ENCODE peak calls at places on chromosome 2, in four cellular contexts. One of them, this sample, is unnamed.
A peak's percentile ranks its signal among the peaks of the same experiment; 100 is the strongest.

GRCh38 chr2:137947714-137948336 is 16.4 kb upstream of the HNMT start:
- DNase-seq in breast epithelium: peak; percentile 66
- DNase-seq in fibroblast of the aortic adventitia: peak; percentile 86
- DNase-seq in AG04450: no peak
- DNase-seq in this sample: peak; percentile 54

GRCh38 chr2:23123686-23124085 is 261.3 kb upstream of the KLHL29 start:
- DNase-seq in fibroblast of the aortic adventitia: no peak
- DNase-seq in AG04450: no peak
- DNase-seq in breast epithelium: no peak
- DNase-seq in this sample: no peak

GRCh38 chr2:588041-588645 is 89.1 kb downstream of the TMEM18 start:
- DNase-seq in breast epithelium: no peak
- DNase-seq in AG04450: no peak
- DNase-seq in fibroblast of the aortic adventitia: no peak
- DNase-seq in this sample: no peak

GRCh38 chr2:1607236-1607920 is 136.9 kb downstream of the PXDN start:
- DNase-seq in breast epithelium: no peak
- DNase-seq in AG04450: no peak
- DNase-seq in fibroblast of the aortic adventitia: no peak
- DNase-seq in this sample: no peak

GRCh38 chr2:227877359-227878309 is 6.2 kb downstream of the DAW1 start:
- DNase-seq in breast epithelium: no peak
- DNase-seq in fibroblast of the aortic adventitia: peak; percentile 78
- DNase-seq in AG04450: no peak
- DNase-seq in this sample: no peak

GRCh38 chr2:135456835-135457234 is 74.2 kb downstream of the ZRANB3 start:
- DNase-seq in fibroblast of the aortic adventitia: no peak
- DNase-seq in AG04450: no peak
- DNase-seq in breast epithelium: no peak
- DNase-seq in this sample: no peak

GRCh38 chr2:201350879-201351278 is 6.3 kb downstream of the FLACC1 start:
- DNase-seq in fibroblast of the aortic adventitia: no peak
- DNase-seq in AG04450: no peak
- DNase-seq in breast epithelium: no peak
- DNase-seq in this sample: no peak

GRCh38 chr2:199977984-199978415 is 22.6 kb downstream of the MAIP1 start:
- DNase-seq in breast epithelium: no peak
- DNase-seq in AG04450: no peak
- DNase-seq in fibroblast of the aortic adventitia: peak; percentile 75
- DNase-seq in this sample: no peak

GRCh38 chr2:181058378-181059269 is 78.2 kb downstream of the UBE2E3 start:
- DNase-seq in AG04450: no peak
- DNase-seq in fibroblast of the aortic adventitia: peak; percentile 53
- DNase-seq in breast epithelium: no peak
- DNase-seq in this sample: no peak

GRCh38 chr2:33321236-33321731 is 155.2 kb upstream of the RASGRP3 start:
- DNase-seq in AG04450: peak; percentile 20
- DNase-seq in fibroblast of the aortic adventitia: peak; percentile 75
- DNase-seq in breast epithelium: no peak
- DNase-seq in this sample: no peak

GRCh38 chr2:45406626-45407025 is 204.4 kb downstream of the SRBD1 start:
- DNase-seq in AG04450: no peak
- DNase-seq in breast epithelium: no peak
- DNase-seq in fibroblast of the aortic adventitia: peak; percentile 47
- DNase-seq in this sample: no peak

GRCh38 chr2:38783586-38783985 is 5.6 kb downstream of the GEMIN6 start:
- DNase-seq in fibroblast of the aortic adventitia: no peak
- DNase-seq in breast epithelium: no peak
- DNase-seq in AG04450: no peak
- DNase-seq in this sample: no peak

GRCh38 chr2:215903208-215903607 is 110.1 kb downstream of the MREG start:
- DNase-seq in fibroblast of the aortic adventitia: no peak
- DNase-seq in breast epithelium: no peak
- DNase-seq in AG04450: no peak
- DNase-seq in this sample: no peak

GRCh38 chr2:20563833-20564232 is 87.1 kb downstream of the HS1BP3 start:
- DNase-seq in AG04450: no peak
- DNase-seq in breast epithelium: no peak
- DNase-seq in fibroblast of the aortic adventitia: peak; percentile 68
- DNase-seq in this sample: no peak

GRCh38 chr2:191026377-191026776 is 12.4 kb upstream of the STAT1 start:
- DNase-seq in AG04450: no peak
- DNase-seq in fibroblast of the aortic adventitia: no peak
- DNase-seq in breast epithelium: no peak
- DNase-seq in this sample: no peak

GRCh38 chr2:217987391-217987790 is 15.4 kb downstream of the TNS1 start:
- DNase-seq in breast epithelium: peak; percentile 24
- DNase-seq in AG04450: no peak
- DNase-seq in fibroblast of the aortic adventitia: no peak
- DNase-seq in this sample: no peak

GRCh38 chr2:77018219-77018618 is 504.0 kb downstream of the LRRTM4 start:
- DNase-seq in fibroblast of the aortic adventitia: no peak
- DNase-seq in breast epithelium: no peak
- DNase-seq in AG04450: no peak
- DNase-seq in this sample: no peak

GRCh38 chr2:95166065-95166763 is 605 bp downstream of the ZNF2 start:
- DNase-seq in fibroblast of the aortic adventitia: no peak
- DNase-seq in AG04450: no peak
- DNase-seq in breast epithelium: no peak
- DNase-seq in this sample: no peak

GRCh38 chr2:71824436-71824835 is 323.2 kb downstream of the CYP26B1 start:
- DNase-seq in breast epithelium: no peak
- DNase-seq in fibroblast of the aortic adventitia: no peak
- DNase-seq in AG04450: no peak
- DNase-seq in this sample: no peak

GRCh38 chr2:176117162-176117822 is 714 bp downstream of the HOXD10 start:
- DNase-seq in AG04450: no peak
- DNase-seq in breast epithelium: peak; percentile 45
- DNase-seq in fibroblast of the aortic adventitia: no peak
- DNase-seq in this sample: no peak

GRCh38 chr2:160034396-160034795 is 28.0 kb downstream of the PLA2R1 start:
- DNase-seq in breast epithelium: no peak
- DNase-seq in fibroblast of the aortic adventitia: no peak
- DNase-seq in AG04450: no peak
- DNase-seq in this sample: no peak

GRCh38 chr2:113720167-113720566 is 36.3 kb downstream of the SLC35F5 start:
- DNase-seq in fibroblast of the aortic adventitia: peak; percentile 27
- DNase-seq in breast epithelium: no peak
- DNase-seq in AG04450: no peak
- DNase-seq in this sample: no peak

GRCh38 chr2:174787485-174788205 is 23.4 kb upstream of the CHRNA1 start:
- DNase-seq in fibroblast of the aortic adventitia: peak; percentile 95
- DNase-seq in breast epithelium: no peak
- DNase-seq in AG04450: peak; percentile 99
- DNase-seq in this sample: no peak

GRCh38 chr2:148568597-148568996 is 76.0 kb upstream of the EPC2 start:
- DNase-seq in AG04450: no peak
- DNase-seq in breast epithelium: no peak
- DNase-seq in fibroblast of the aortic adventitia: no peak
- DNase-seq in this sample: no peak

DNA sequence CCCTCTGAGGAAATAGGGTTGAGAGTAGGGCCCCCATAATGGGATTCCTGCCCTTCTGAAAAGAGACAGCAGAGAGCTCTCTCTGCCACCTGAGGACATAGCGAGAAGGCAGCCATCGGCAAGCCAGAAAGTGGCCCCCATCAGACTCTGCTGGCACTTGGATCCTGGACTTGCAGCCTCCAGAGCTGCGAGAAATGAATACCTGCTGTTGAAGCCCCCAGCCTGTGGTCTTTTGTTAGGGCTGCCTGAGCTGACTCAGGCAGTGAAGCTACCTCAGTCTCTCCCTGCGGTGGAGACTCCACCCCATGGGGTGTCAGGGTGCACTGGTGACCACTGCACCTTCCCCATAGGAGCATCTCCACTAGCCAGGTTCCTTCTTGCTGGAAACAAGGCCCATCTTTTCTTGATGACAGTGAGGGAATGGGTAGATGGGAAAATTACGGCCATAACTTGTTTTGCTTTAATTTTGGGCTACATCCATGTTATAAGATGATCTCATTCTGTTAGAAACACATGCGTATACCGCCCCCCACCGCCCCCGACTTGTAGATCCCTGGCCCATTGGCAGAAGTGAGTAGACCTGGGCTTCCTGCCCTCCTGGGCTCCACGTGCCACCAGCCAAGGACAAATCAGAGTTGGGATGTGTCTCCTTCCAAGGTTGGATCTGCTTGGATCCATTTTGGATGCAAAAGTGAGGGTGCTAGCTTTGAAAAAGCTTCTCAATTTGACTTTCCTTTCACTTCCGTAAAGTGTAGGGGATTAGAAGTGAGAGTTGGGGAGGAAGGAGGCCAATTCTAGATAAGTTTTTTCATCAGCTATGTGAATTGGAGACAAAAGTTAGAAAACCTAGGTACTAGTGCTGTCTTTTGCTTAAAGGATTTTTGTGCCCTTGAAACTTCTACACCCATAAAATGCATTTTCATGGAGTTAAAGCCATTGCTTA is 42.9 kb downstream of the NCK2 start:
- DNase-seq in AG04450: no peak
- DNase-seq in breast epithelium: no peak
- DNase-seq in fibroblast of the aortic adventitia: no peak
- DNase-seq in this sample: no peak
- TF ChIP-seq CTCF in AG04450: no peak
- TF ChIP-seq CTCF in breast epithelium: no peak
- TF ChIP-seq CTCF in fibroblast of the aortic adventitia: no peak
- TF ChIP-seq CTCF in this sample: no peak

DNA sequence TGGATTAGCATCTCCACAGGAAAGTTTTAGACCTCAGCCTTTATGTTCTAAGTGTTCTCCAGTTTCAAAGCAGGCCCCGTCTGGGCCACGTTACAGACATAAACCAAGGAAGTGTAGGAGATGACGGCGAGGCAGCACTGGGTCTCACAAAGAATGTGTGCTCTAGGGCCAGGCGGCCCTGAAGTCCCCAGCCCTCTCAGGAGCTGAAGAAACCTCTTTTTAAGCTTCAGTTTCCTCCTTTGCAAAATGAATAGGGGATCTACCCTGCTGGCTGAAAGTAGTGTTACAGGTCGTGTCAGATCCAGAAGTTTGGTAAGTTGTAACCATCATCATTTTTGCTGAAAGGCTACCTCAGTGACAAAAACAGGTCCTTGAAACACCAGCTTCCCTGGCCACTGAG is 81.7 kb downstream of the SPRED2 start:
- DNase-seq in AG04450: no peak
- DNase-seq in fibroblast of the aortic adventitia: no peak
- DNase-seq in breast epithelium: no peak
- DNase-seq in this sample: no peak
- TF ChIP-seq CTCF in AG04450: peak; percentile 50
- TF ChIP-seq CTCF in fibroblast of the aortic adventitia: peak; percentile 47
- TF ChIP-seq CTCF in breast epithelium: no peak
- TF ChIP-seq CTCF in this sample: peak; percentile 54

DNA sequence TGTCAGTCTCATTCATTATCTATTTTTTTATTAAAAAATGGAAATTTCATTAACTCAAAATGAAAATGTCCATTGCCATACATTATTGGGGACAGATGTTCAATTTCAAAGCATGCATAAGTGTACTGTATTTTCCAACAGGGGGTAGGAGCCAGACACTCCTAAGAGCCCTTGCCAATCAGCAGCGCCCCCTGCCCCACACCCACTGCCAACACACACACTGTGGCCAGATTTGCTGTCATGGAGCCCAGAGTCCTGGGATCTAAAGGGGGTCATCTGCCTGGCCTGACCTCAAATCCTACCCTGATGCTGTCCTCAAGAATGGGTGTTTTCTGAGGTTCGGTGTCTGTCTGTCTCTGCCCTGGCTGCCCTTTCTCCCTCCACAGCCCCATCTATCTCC is 162.2 kb upstream of the TWIST2 start:
- DNase-seq in AG04450: no peak
- DNase-seq in breast epithelium: no peak
- DNase-seq in fibroblast of the aortic adventitia: no peak
- DNase-seq in this sample: no peak
- TF ChIP-seq CTCF in AG04450: no peak
- TF ChIP-seq CTCF in breast epithelium: no peak
- TF ChIP-seq CTCF in fibroblast of the aortic adventitia: peak; percentile 8
- TF ChIP-seq CTCF in this sample: no peak

DNA sequence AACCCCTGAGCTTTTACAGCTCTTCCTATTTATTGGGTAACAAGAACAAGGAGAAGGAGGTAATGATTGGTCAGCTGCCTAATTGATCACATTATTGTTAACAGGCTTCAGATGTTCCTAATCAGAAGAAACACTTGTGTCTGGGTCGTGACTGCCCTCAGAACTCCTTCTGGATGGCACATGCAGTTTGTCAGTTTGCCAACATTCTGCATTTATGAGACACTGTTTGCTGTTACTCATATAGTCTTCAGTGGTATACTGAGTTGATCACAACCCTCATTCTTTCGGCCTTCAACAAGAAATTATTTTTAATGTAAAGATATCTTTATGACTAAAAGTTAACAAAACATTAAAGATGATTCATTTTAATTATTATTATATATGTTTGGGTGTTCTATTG is 95.7 kb upstream of the DOCK10 start:
- DNase-seq in breast epithelium: no peak
- DNase-seq in AG04450: no peak
- DNase-seq in fibroblast of the aortic adventitia: peak; percentile 8
- DNase-seq in this sample: no peak
- TF ChIP-seq CTCF in breast epithelium: no peak
- TF ChIP-seq CTCF in AG04450: no peak
- TF ChIP-seq CTCF in fibroblast of the aortic adventitia: no peak
- TF ChIP-seq CTCF in this sample: no peak

GRCh38 chr2:177711472-177712276 is 319.1 kb downstream of the AGPS start:
- DNase-seq in AG04450: no peak
- DNase-seq in fibroblast of the aortic adventitia: no peak
- DNase-seq in breast epithelium: no peak
- DNase-seq in this sample: no peak

GRCh38 chr2:177708106-177708505 is 315.5 kb downstream of the AGPS start:
- DNase-seq in breast epithelium: no peak
- DNase-seq in AG04450: no peak
- DNase-seq in fibroblast of the aortic adventitia: no peak
- DNase-seq in this sample: no peak

GRCh38 chr2:177708660-177709328 is 316.2 kb downstream of the AGPS start:
- DNase-seq in AG04450: no peak
- DNase-seq in breast epithelium: no peak
- DNase-seq in fibroblast of the aortic adventitia: no peak
- DNase-seq in this sample: no peak

GRCh38 chr2:177710889-177711288 is 318.3 kb downstream of the AGPS start:
- DNase-seq in breast epithelium: no peak
- DNase-seq in fibroblast of the aortic adventitia: no peak
- DNase-seq in AG04450: no peak
- DNase-seq in this sample: no peak

GRCh38 chr2:177710003-177710411 is 317.4 kb downstream of the AGPS start:
- DNase-seq in AG04450: no peak
- DNase-seq in fibroblast of the aortic adventitia: no peak
- DNase-seq in breast epithelium: no peak
- DNase-seq in this sample: no peak
- TF ChIP-seq CTCF in AG04450: no peak
- TF ChIP-seq CTCF in fibroblast of the aortic adventitia: no peak
- TF ChIP-seq CTCF in breast epithelium: no peak
- TF ChIP-seq CTCF in this sample: no peak

GRCh38 chr2:141399270-141399669 is 731.5 kb downstream of the LRP1B start:
- DNase-seq in breast epithelium: no peak
- DNase-seq in fibroblast of the aortic adventitia: peak; percentile 26
- DNase-seq in AG04450: no peak
- DNase-seq in this sample: no peak
- TF ChIP-seq CTCF in breast epithelium: no peak
- TF ChIP-seq CTCF in fibroblast of the aortic adventitia: peak; percentile 54
- TF ChIP-seq CTCF in AG04450: peak; percentile 51
- TF ChIP-seq CTCF in this sample: peak; percentile 67